ENCODE peak calls at places on chromosomes 13 and 19, in six cellular contexts. One of them, this sample, is unnamed.

GRCh38 chr19:14496029-14496848 is at the start of gene GIPC1:
- DNase-seq in endothelial cell of umbilical vein: peak; percentile 99
- DNase-seq in H1: peak; percentile 95
- DNase-seq in fibroblast of lung: peak; percentile 99
- DNase-seq in HCT116: peak; percentile 97
- DNase-seq in GM23248: peak; percentile 99
- DNase-seq in this sample: peak; percentile 80

GRCh38 chr13:49488563-49488962 is 7.2 kb upstream of the PHF11 start:
- DNase-seq in HCT116: no peak
- DNase-seq in GM23248: no peak
- DNase-seq in H1: no peak
- DNase-seq in endothelial cell of umbilical vein: peak; percentile 21
- DNase-seq in fibroblast of lung: no peak
- DNase-seq in this sample: no peak

GRCh38 chr13:25064396-25064795 is 31.5 kb upstream of the PABPC3 start:
- DNase-seq in HCT116: no peak
- DNase-seq in GM23248: no peak
- DNase-seq in fibroblast of lung: no peak
- DNase-seq in endothelial cell of umbilical vein: no peak
- DNase-seq in H1: no peak
- DNase-seq in this sample: no peak

GRCh38 chr13:79353698-79354097 is 52.4 kb downstream of the RBM26 start:
- DNase-seq in fibroblast of lung: no peak
- DNase-seq in H1: no peak
- DNase-seq in HCT116: no peak
- DNase-seq in endothelial cell of umbilical vein: peak; percentile 78
- DNase-seq in GM23248: no peak
- DNase-seq in this sample: no peak

GRCh38 chr19:4524808-4525562 is 6.7 kb upstream of the PLIN4 start:
- DNase-seq in GM23248: peak; percentile 52
- DNase-seq in HCT116: peak; percentile 8
- DNase-seq in H1: peak; percentile 95
- DNase-seq in fibroblast of lung: peak; percentile 43
- DNase-seq in endothelial cell of umbilical vein: peak; percentile 31
- DNase-seq in this sample: no peak

GRCh38 chr13:97030705-97031452 is 36.6 kb upstream of the OXGR1 start:
- DNase-seq in GM23248: peak; percentile 72
- DNase-seq in HCT116: peak; percentile 46
- DNase-seq in endothelial cell of umbilical vein: peak; percentile 76
- DNase-seq in fibroblast of lung: peak; percentile 76
- DNase-seq in H1: no peak
- DNase-seq in this sample: no peak

GRCh38 chr13:52845334-52845761 is 3.1 kb downstream of the PCDH8 start:
- DNase-seq in fibroblast of lung: no peak
- DNase-seq in endothelial cell of umbilical vein: no peak
- DNase-seq in HCT116: no peak
- DNase-seq in GM23248: no peak
- DNase-seq in H1: no peak
- DNase-seq in this sample: no peak

GRCh38 chr13:90533866-90534265 is 813.6 kb upstream of the MIR17HG start:
- DNase-seq in endothelial cell of umbilical vein: no peak
- DNase-seq in GM23248: no peak
- DNase-seq in HCT116: no peak
- DNase-seq in fibroblast of lung: no peak
- DNase-seq in H1: no peak
- DNase-seq in this sample: no peak

GRCh38 chr13:44111701-44112100 is 232.0 kb downstream of the LACC1 start:
- DNase-seq in H1: no peak
- DNase-seq in HCT116: no peak
- DNase-seq in endothelial cell of umbilical vein: no peak
- DNase-seq in fibroblast of lung: no peak
- DNase-seq in GM23248: no peak
- DNase-seq in this sample: no peak

GRCh38 chr19:17005000-17005399 is 21.6 kb downstream of the CPAMD8 start:
- DNase-seq in endothelial cell of umbilical vein: no peak
- DNase-seq in fibroblast of lung: no peak
- DNase-seq in GM23248: no peak
- DNase-seq in H1: no peak
- DNase-seq in HCT116: no peak
- DNase-seq in this sample: no peak

GRCh38 chr19:18091217-18091608 is 4.5 kb upstream of the IL12RB1 start:
- DNase-seq in HCT116: no peak
- DNase-seq in fibroblast of lung: no peak
- DNase-seq in endothelial cell of umbilical vein: no peak
- DNase-seq in H1: no peak
- DNase-seq in GM23248: no peak
- DNase-seq in this sample: no peak

GRCh38 chr13:109840201-109840892 is 54.0 kb upstream of the IRS2 start:
- DNase-seq in GM23248: peak; percentile 74
- DNase-seq in fibroblast of lung: peak; percentile 15
- DNase-seq in endothelial cell of umbilical vein: no peak
- DNase-seq in H1: no peak
- DNase-seq in HCT116: peak; percentile 66
- DNase-seq in this sample: no peak

GRCh38 chr13:36685912-36686311 is 12.1 kb downstream of the SERTM1 start:
- DNase-seq in HCT116: no peak
- DNase-seq in fibroblast of lung: no peak
- DNase-seq in H1: no peak
- DNase-seq in endothelial cell of umbilical vein: no peak
- DNase-seq in GM23248: peak; percentile 63
- DNase-seq in this sample: no peak

GRCh38 chr19:43628646-43629326 is 9.4 kb upstream of the ZNF428 start:
- DNase-seq in HCT116: no peak
- DNase-seq in endothelial cell of umbilical vein: no peak
- DNase-seq in H1: no peak
- DNase-seq in GM23248: no peak
- DNase-seq in fibroblast of lung: no peak
- DNase-seq in this sample: no peak

GRCh38 chr13:35720690-35721554 is 244.4 kb upstream of the MAB21L1 start:
- DNase-seq in GM23248: peak; percentile 75
- DNase-seq in endothelial cell of umbilical vein: peak; percentile 47
- DNase-seq in fibroblast of lung: peak; percentile 53
- DNase-seq in HCT116: peak; percentile 13
- DNase-seq in H1: peak; percentile 93
- DNase-seq in this sample: peak; percentile 1

GRCh38 chr19:11416346-11417052 is 2.6 kb downstream of the RGL3 start:
- DNase-seq in endothelial cell of umbilical vein: no peak
- DNase-seq in fibroblast of lung: no peak
- DNase-seq in H1: no peak
- DNase-seq in HCT116: no peak
- DNase-seq in GM23248: no peak
- DNase-seq in this sample: no peak

GRCh38 chr19:49718991-49719390 is 28.1 kb downstream of the CPT1C start:
- DNase-seq in fibroblast of lung: no peak
- DNase-seq in H1: no peak
- DNase-seq in GM23248: no peak
- DNase-seq in endothelial cell of umbilical vein: no peak
- DNase-seq in HCT116: no peak
- DNase-seq in this sample: no peak

GRCh38 chr19:16654621-16655020 is 5.3 kb downstream of the SMIM7 start:
- DNase-seq in HCT116: no peak
- DNase-seq in GM23248: no peak
- DNase-seq in endothelial cell of umbilical vein: no peak
- DNase-seq in fibroblast of lung: no peak
- DNase-seq in H1: no peak
- DNase-seq in this sample: no peak

GRCh38 chr13:97347255-97347653 is 86.7 kb upstream of the RAP2A start:
- DNase-seq in endothelial cell of umbilical vein: no peak
- DNase-seq in H1: no peak
- DNase-seq in fibroblast of lung: no peak
- DNase-seq in GM23248: no peak
- DNase-seq in HCT116: no peak
- DNase-seq in this sample: no peak

GRCh38 chr13:77415253-77416127 is 88.6 kb upstream of the MYCBP2 start:
- DNase-seq in fibroblast of lung: no peak
- DNase-seq in GM23248: no peak
- DNase-seq in endothelial cell of umbilical vein: no peak
- DNase-seq in HCT116: no peak
- DNase-seq in H1: no peak
- DNase-seq in this sample: no peak

GRCh38 chr13:103157034-103157433 is 90.8 kb upstream of the SLC10A2 start:
- DNase-seq in GM23248: no peak
- DNase-seq in fibroblast of lung: no peak
- DNase-seq in H1: no peak
- DNase-seq in HCT116: no peak
- DNase-seq in endothelial cell of umbilical vein: no peak
- DNase-seq in this sample: no peak

GRCh38 chr13:45162821-45163220 is 38.0 kb downstream of the KCTD4 start:
- DNase-seq in endothelial cell of umbilical vein: peak; percentile 78
- DNase-seq in HCT116: peak; percentile 76
- DNase-seq in GM23248: peak; percentile 93
- DNase-seq in H1: no peak
- DNase-seq in fibroblast of lung: peak; percentile 91
- DNase-seq in this sample: no peak

GRCh38 chr13:100484708-100485107 is 103.9 kb downstream of the GGACT start:
- DNase-seq in H1: no peak
- DNase-seq in endothelial cell of umbilical vein: no peak
- DNase-seq in HCT116: no peak
- DNase-seq in fibroblast of lung: no peak
- DNase-seq in GM23248: no peak
- DNase-seq in this sample: no peak

GRCh38 chr19:1325568-1326294 is 40.1 kb downstream of the EFNA2 start:
- DNase-seq in endothelial cell of umbilical vein: no peak
- DNase-seq in GM23248: no peak
- DNase-seq in fibroblast of lung: no peak
- DNase-seq in HCT116: no peak
- DNase-seq in H1: no peak
- DNase-seq in this sample: no peak

GRCh38 chr13:24075137-24075975 is 85.2 kb upstream of the SPATA13 start:
- DNase-seq in HCT116: no peak
- DNase-seq in GM23248: peak; percentile 59
- DNase-seq in endothelial cell of umbilical vein: peak; percentile 46
- DNase-seq in H1: no peak
- DNase-seq in fibroblast of lung: peak; percentile 22
- DNase-seq in this sample: no peak

GRCh38 chr13:67086260-67086659 is 143.9 kb downstream of the PCDH9 start:
- DNase-seq in endothelial cell of umbilical vein: no peak
- DNase-seq in GM23248: no peak
- DNase-seq in fibroblast of lung: no peak
- DNase-seq in H1: no peak
- DNase-seq in HCT116: no peak
- DNase-seq in this sample: no peak

GRCh38 chr19:33524024-33524664 is 2.6 kb upstream of the PEPD start:
- DNase-seq in GM23248: peak; percentile 12
- DNase-seq in H1: peak; percentile 46
- DNase-seq in endothelial cell of umbilical vein: no peak
- DNase-seq in HCT116: no peak
- DNase-seq in fibroblast of lung: peak; percentile 21
- DNase-seq in this sample: no peak

DNA sequence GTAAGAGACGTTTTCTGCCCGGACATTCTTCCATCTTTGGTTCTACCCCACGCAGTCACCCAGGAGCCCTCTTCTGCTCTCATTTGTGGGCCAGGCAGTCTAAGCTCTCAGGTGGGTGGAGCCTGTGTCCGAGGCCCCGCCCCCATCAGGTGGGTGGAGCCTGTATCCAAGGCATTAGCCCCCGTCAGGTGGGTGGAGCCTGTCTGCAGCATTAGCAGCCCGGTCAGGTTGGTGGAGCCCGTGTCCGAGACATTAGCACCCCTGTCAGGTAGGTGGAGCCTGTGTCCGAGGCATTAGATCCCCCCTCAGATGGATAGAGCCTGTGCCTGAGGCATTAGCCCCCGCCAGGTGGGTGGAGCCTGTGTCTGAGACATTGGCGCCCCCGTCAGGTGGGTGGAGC is 45.5 kb upstream of the C13orf46 start:
- DNase-seq in HCT116: peak; percentile 8
- DNase-seq in H1: no peak
- DNase-seq in fibroblast of lung: no peak
- DNase-seq in GM23248: peak; percentile 44
- DNase-seq in endothelial cell of umbilical vein: no peak
- DNase-seq in this sample: no peak
- H3K4me3 ChIP-seq in HCT116: no peak overlapping the region
- H3K4me3 ChIP-seq in H1: no peak overlapping the region
- H3K4me3 ChIP-seq in fibroblast of lung: no peak overlapping the region
- H3K4me3 ChIP-seq in GM23248: no peak overlapping the region
- H3K4me3 ChIP-seq in endothelial cell of umbilical vein: no peak overlapping the region
- H3K4me3 ChIP-seq in this sample: no peak overlapping the region

GRCh38 chr19:13427273-13428051 is 78.8 kb downstream of the CACNA1A start:
- DNase-seq in H1: no peak
- DNase-seq in endothelial cell of umbilical vein: no peak
- DNase-seq in GM23248: no peak
- DNase-seq in fibroblast of lung: no peak
- DNase-seq in HCT116: no peak
- DNase-seq in this sample: no peak
- TF ChIP-seq EZH2 in H1: no peak
- TF ChIP-seq EZH2 in endothelial cell of umbilical vein: no peak
- TF ChIP-seq EZH2 in GM23248: no peak
- TF ChIP-seq EZH2 in fibroblast of lung: no peak
- TF ChIP-seq EZH2 in HCT116: no peak
- TF ChIP-seq EZH2 in this sample: no peak

DNA sequence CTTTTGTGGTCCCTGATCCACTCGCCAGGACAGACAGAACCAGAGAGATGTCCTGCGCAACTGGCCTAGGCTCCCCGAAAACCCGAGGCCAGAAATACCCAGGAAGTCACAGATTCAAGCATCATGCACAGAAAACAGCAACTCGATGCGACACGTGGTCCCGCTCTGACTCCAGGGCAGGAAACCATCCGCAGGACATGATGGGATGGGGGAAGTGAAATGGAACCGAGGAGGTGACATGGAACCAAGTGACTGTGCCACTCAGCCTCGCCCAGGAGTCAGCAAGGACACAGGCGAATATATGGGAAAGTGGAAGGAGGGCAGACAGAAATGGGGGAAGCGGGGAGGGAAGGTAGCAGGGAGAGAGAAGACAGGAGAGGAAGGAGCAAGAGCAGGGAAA is 1.1 kb downstream of the ZSCAN18 start:
- DNase-seq in H1: no peak
- DNase-seq in endothelial cell of umbilical vein: no peak
- DNase-seq in fibroblast of lung: no peak
- DNase-seq in GM23248: no peak
- DNase-seq in HCT116: no peak
- DNase-seq in this sample: no peak
- H3K4me3 ChIP-seq in H1: no peak overlapping the region
- H3K4me3 ChIP-seq in endothelial cell of umbilical vein: no peak overlapping the region
- H3K4me3 ChIP-seq in fibroblast of lung: no peak overlapping the region
- H3K4me3 ChIP-seq in GM23248: no peak overlapping the region
- H3K4me3 ChIP-seq in HCT116: no peak overlapping the region
- H3K4me3 ChIP-seq in this sample: no peak overlapping the region

DNA sequence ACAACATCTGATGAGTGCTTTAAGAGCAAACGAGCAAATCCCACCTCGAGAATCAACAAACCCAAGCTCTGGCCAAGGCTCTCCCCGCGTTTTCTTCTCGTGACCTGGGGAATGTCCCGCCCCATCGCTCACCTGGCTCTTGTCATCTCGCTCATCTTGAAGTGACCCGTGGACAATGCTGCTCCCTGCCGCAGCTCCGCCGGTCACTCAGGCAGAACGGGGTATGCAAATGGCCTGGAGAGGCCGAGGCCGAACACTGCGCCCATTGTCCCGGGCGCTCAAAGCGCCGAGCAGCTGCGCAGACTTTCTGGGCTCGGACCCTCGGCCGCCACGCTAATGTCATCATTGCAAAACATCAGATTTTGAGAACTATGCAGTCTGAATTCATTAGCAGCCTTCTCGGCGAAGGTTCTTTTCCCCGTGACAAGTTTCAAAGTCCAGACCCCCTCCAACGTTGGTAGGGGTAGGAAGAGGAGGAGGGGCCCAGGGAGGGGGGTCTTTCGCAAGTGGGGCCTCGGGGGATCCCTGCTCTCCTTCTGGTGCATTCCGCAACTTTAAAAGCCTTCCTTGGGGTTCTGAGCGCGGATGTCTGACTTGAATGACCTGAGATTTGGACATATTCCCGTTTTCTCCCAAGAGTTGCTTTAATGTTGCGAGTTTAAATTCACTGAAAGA is 39.7 kb downstream of the SOX1 start:
- DNase-seq in GM23248: no peak
- DNase-seq in fibroblast of lung: no peak
- DNase-seq in endothelial cell of umbilical vein: no peak
- DNase-seq in HCT116: no peak
- DNase-seq in H1: no peak
- DNase-seq in this sample: no peak
- TF ChIP-seq EZH2 in GM23248: no peak
- TF ChIP-seq EZH2 in fibroblast of lung: no peak
- TF ChIP-seq EZH2 in endothelial cell of umbilical vein: no peak
- TF ChIP-seq EZH2 in HCT116: no peak
- TF ChIP-seq EZH2 in H1: peak; percentile 54
- TF ChIP-seq EZH2 in this sample: no peak